ENCODE peak calls at places on chromosome 18, in eight cellular contexts. U, T, Z, M, E, C, G and P are unnamed samples.
A peak's percentile ranks its signal among the peaks of the same experiment; 100 is the strongest.

GRCh38 chr18:4293337-4293736 is 161.8 kb downstream of the DLGAP1 start:
- DNase-seq in C (no peak), U (no peak), E (no peak), M (no peak), T (no peak), G (peak; percentile 38), Z (no peak), P (no peak)

GRCh38 chr18:6750411-6750810 is 20.9 kb downstream of the ARHGAP28 start:
- DNase-seq in T (no peak), U (no peak), M (no peak), Z (no peak), C (no peak), G (no peak), E (no peak), P (no peak)

GRCh38 chr18:36734589-36734988 is 94.2 kb downstream of the TPGS2 start:
- DNase-seq in C (no peak), E (no peak), M (no peak), T (no peak), Z (no peak), G (no peak), U (no peak), P (no peak)

GRCh38 chr18:48948112-48949050 is 2.4 kb downstream of the SMAD7 start:
- DNase-seq in C (peak; percentile 70), E (no peak), U (peak; percentile 76), Z (peak; percentile 60), G (peak; percentile 80), T (no peak), M (no peak), P (no peak)

GRCh38 chr18:54822872-54823845 is 5.1 kb upstream of the RAB27B start:
- DNase-seq in G (no peak), E (peak; percentile 63), M (peak; percentile 96), Z (no peak), T (peak; percentile 98), U (no peak), C (no peak), P (peak; percentile 41)

GRCh38 chr18:10202947-10203346 is 251.5 kb upstream of the APCDD1 start:
- DNase-seq in Z (no peak), C (no peak), M (no peak), T (no peak), U (no peak), E (no peak), G (no peak), P (no peak)

GRCh38 chr18:3246636-3247242 is 862 bp upstream of the MYL12A start:
- DNase-seq in C (peak; percentile 38), E (no peak), U (peak; percentile 53), Z (peak; percentile 46), M (no peak), T (peak; percentile 16), G (peak; percentile 52), P (no peak)

GRCh38 chr18:12307251-12307736 is 747 bp upstream of the TUBB6 start:
- DNase-seq in T (peak; percentile 77), U (peak; percentile 38), G (no peak), E (peak; percentile 43), Z (no peak), M (no peak), C (peak; percentile 42), P (no peak)

DNA sequence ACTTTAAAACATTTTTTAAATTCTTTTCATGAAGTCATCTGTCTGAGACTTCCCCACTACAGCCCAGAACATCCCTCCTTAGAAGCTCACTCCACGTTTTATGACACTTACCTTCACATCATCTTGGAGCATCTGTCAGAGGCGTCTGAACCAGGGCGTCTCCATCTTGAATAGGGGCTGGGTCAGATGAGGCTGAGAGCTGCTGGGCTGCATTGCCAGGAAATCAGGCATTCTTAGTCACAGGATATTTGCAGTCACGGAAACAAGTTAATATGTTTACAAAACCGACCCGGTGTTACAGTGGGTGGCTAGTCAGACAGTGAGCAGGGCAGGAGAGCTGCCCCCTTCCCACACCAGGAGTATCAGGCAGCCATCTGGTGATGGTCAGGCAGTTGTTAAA is 456.5 kb downstream of the FBXO15 start:
- DNase-seq in C (no peak), G (no peak), E (no peak), T (peak; percentile 86), M (peak; percentile 2), U (no peak), Z (no peak), P (peak; percentile 82)
- H3K4me3 ChIP-seq in C (no peak overlapping the region), G (no peak overlapping the region), E (no peak overlapping the region), T (no peak overlapping the region), M (no peak overlapping the region), U (no peak overlapping the region), Z (no peak overlapping the region), P (no peak overlapping the region)

DNA sequence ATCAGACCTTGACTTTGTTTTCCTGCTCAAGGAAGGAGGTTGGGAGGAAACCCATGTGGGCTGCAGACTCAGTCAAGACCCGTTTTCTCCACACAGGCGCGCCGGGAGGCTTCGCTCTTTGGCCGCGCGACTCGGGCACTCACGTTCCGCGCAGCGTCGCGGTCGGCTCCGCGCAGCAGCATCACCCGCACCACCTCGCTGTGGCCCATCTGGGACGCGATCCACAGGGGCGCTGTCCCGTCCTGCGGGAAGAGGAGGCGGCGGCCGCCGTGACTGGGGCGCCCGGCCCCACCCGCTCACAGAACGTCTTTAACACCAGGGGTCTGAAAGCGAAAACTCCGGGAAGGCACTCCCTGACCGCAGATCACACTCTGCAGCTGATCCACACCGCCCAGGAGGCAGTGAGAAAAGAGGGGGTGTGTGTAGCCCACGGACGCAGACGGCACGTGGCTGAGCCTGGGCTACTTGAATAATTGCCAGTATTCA is 33.1 kb upstream of the NPC1 start:
- DNase-seq in M (no peak), G (peak; percentile 36), C (peak; percentile 17), U (no peak), T (peak; percentile 55), Z (no peak), E (no peak), P (no peak)
- TF ChIP-seq CTCF in M (no peak), G (no peak), C (no peak), U (no peak), T (no peak), Z (no peak), E (no peak), P (no peak)

GRCh38 chr18:24991220-24991575 is 360.8 kb downstream of the ZNF521 start:
- DNase-seq in T (peak; percentile 27), C (no peak), U (no peak), G (no peak), Z (no peak), M (no peak), E (no peak), P (no peak)
- H3K4me3 ChIP-seq in T (no peak overlapping the region), C (no peak overlapping the region), U (no peak overlapping the region), G (no peak overlapping the region), Z (no peak overlapping the region), M (no peak overlapping the region), E (no peak overlapping the region), P (no peak overlapping the region)

GRCh38 chr18:76482267-76482666 is 12.8 kb downstream of the ZNF516 start:
- DNase-seq in C (no peak), G (no peak), E (no peak), M (no peak), U (no peak), Z (no peak), T (no peak), P (no peak)

GRCh38 chr18:76482971-76483691 is 11.9 kb downstream of the ZNF516 start:
- DNase-seq in U (no peak), C (no peak), G (no peak), Z (no peak), T (no peak), E (no peak), M (no peak), P (no peak)

GRCh38 chr18:76480913-76481312 is 14.1 kb downstream of the ZNF516 start:
- DNase-seq in U (no peak), M (no peak), C (no peak), Z (no peak), T (no peak), E (no peak), G (no peak), P (no peak)

GRCh38 chr18:76476665-76477561 is 18.1 kb downstream of the ZNF516 start:
- DNase-seq in Z (no peak), T (peak; percentile 96), M (peak; percentile 72), E (peak; percentile 66), U (peak; percentile 50), G (peak; percentile 75), C (no peak), P (peak; percentile 76)

GRCh38 chr18:76479351-76480238 is 15.4 kb downstream of the ZNF516 start:
- DNase-seq in U (no peak), T (no peak), Z (no peak), M (no peak), C (no peak), G (no peak), E (no peak), P (no peak)
- TF ChIP-seq CTCF in U (no peak), T (no peak), Z (no peak), M (no peak), C (no peak), G (no peak), E (no peak), P (no peak)

DNA sequence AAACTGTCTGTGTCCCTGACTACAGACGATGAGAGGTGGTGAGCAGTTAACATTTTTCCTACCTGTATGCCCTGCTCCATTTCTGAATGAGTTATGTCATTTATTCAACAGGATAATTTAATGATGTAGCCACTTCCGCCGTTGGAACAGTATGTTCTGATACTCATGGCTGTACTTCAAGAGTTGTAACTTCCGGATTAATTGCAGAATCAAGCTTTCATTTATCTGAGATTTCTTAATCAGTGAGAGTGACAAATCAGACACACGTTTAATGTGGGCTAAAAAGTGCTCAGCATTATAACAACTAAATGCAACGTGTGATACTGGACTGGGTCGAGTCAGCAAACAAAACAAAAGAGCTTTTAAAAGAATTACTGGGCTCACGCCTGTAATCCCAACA is 107.7 kb downstream of the KCTD1 start:
- DNase-seq in C (no peak), E (no peak), T (peak; percentile 20), M (no peak), G (no peak), U (no peak), Z (no peak), P (no peak)
- H3K4me3 ChIP-seq in C (no peak overlapping the region), E (no peak overlapping the region), T (no peak overlapping the region), M (no peak overlapping the region), G (no peak overlapping the region), U (no peak overlapping the region), Z (no peak overlapping the region), P (no peak overlapping the region)

GRCh38 chr18:42174909-42175308 is 219.9 kb downstream of the PIK3C3 start:
- DNase-seq in U (no peak), G (no peak), M (no peak), C (no peak), E (no peak), Z (peak; percentile 32), T (no peak), P (no peak)
- TF ChIP-seq CTCF in U (no peak), G (no peak), M (no peak), C (no peak), E (no peak), Z (no peak), T (no peak), P (no peak)